ENCODE peak calls at places on chromosome 19, in five cellular contexts. Q is astrocyte, F is fibroblast of lung, E is neuronal stem cell, I is IMR-90. U is an unnamed sample.

GRCh38 chr19:11659612-11660011 is 62.3 kb downstream of the ZNF627 start:
- DNase-seq in I (peak; percentile 12), F (no peak), E (no peak), Q (no peak), U (peak; percentile 36)

GRCh38 chr19:1503925-1504430 is 8.8 kb downstream of the ADAMTSL5 start:
- DNase-seq in I (no peak), F (no peak), E (no peak), Q (no peak), U (no peak)

GRCh38 chr19:51196181-51196580 is 28.7 kb upstream of the CD33 start:
- DNase-seq in I (no peak), F (no peak), E (no peak), Q (no peak), U (no peak)

GRCh38 chr19:7236153-7236552 is 58.1 kb downstream of the INSR start:
- DNase-seq in E (no peak), F (no peak), I (no peak), Q (no peak), U (no peak)

GRCh38 chr19:49421039-49421877 is 2.0 kb downstream of the PTH2 start:
- DNase-seq in E (peak; percentile 88), Q (peak; percentile 18), I (peak; percentile 17), F (peak; percentile 20), U (peak; percentile 80)

GRCh38 chr19:51020988-51021651 is 1.6 kb upstream of the KLK10 start:
- DNase-seq in Q (peak; percentile 27), I (peak; percentile 51), E (peak; percentile 38), F (peak; percentile 56), U (peak; percentile 69)

GRCh38 chr19:49690656-49691242 is at the start of gene CPT1C:
- DNase-seq in I (peak; percentile 79), Q (peak; percentile 60), E (peak; percentile 91), F (peak; percentile 73), U (peak; percentile 91)

GRCh38 chr19:49520705-49521319 is 7.0 kb upstream of the RCN3 start:
- DNase-seq in Q (no peak), I (no peak), E (no peak), F (no peak), U (no peak)

GRCh38 chr19:33426621-33427475 is 53.3 kb downstream of the CEBPG start:
- DNase-seq in E (no peak), Q (no peak), I (no peak), F (no peak), U (no peak)

GRCh38 chr19:46000497-46001246 is 5.4 kb downstream of the CCDC61 start:
- DNase-seq in Q (no peak), E (peak; percentile 40), F (no peak), I (no peak), U (peak; percentile 22)

GRCh38 chr19:56142087-56142787 is 1.1 kb downstream of the ZNF444 start:
- DNase-seq in E (no peak), Q (no peak), I (no peak), F (no peak), U (no peak)

GRCh38 chr19:16799740-16800139 is 29.5 kb upstream of the SIN3B start:
- DNase-seq in Q (no peak), F (no peak), I (no peak), E (no peak), U (no peak)

GRCh38 chr19:10517361-10517759 is at the start of gene S1PR5:
- DNase-seq in I (no peak), Q (no peak), E (no peak), F (no peak), U (peak; percentile 54)

GRCh38 chr19:10566408-10566657 is 523 bp upstream of the KRI1 start:
- DNase-seq in I (no peak), F (no peak), E (no peak), Q (no peak), U (no peak)

GRCh38 chr19:11457115-11457514 is 21.7 kb downstream of the PRKCSH start:
- DNase-seq in E (no peak), Q (no peak), F (no peak), I (no peak), U (no peak)

GRCh38 chr19:5628919-5629481 is 6.1 kb downstream of the SAFB start:
- DNase-seq in E (no peak), Q (no peak), F (no peak), I (no peak), U (no peak)

GRCh38 chr19:13400296-13400695 is 106.0 kb downstream of the CACNA1A start:
- DNase-seq in F (no peak), Q (no peak), E (no peak), I (no peak), U (no peak)

GRCh38 chr19:12777217-12778019 is 2.1 kb upstream of the HOOK2 start:
- DNase-seq in E (no peak), Q (no peak), F (peak; percentile 81), I (peak; percentile 68), U (peak; percentile 87)

GRCh38 chr19:33409035-33409434 is 35.5 kb downstream of the CEBPG start:
- DNase-seq in I (no peak), F (no peak), Q (no peak), E (no peak), U (no peak)

GRCh38 chr19:23046743-23047142 is 43.8 kb upstream of the ZNF728 start:
- DNase-seq in I (no peak), E (no peak), Q (no peak), F (no peak), U (no peak)

GRCh38 chr19:13621413-13621812 is 115.1 kb upstream of the CACNA1A start:
- DNase-seq in I (peak; percentile 96), Q (peak; percentile 93), E (no peak), F (peak; percentile 89), U (peak; percentile 99)

GRCh38 chr19:13764101-13764807 is at the start of gene MRI1:
- DNase-seq in Q (peak; percentile 46), F (peak; percentile 72), I (peak; percentile 60), E (peak; percentile 50), U (peak; percentile 82)

GRCh38 chr19:36417752-36418286 is 625 bp downstream of the ZFP82 start:
- DNase-seq in E (no peak), I (no peak), Q (no peak), F (no peak), U (no peak)

GRCh38 chr19:36421749-36422481 is 3.5 kb upstream of the ZFP82 start:
- DNase-seq in F (no peak), E (no peak), Q (peak; percentile 14), I (no peak), U (peak; percentile 9)

GRCh38 chr19:36420961-36421748 is 2.7 kb upstream of the ZFP82 start:
- DNase-seq in F (peak; percentile 46), Q (peak; percentile 60), I (peak; percentile 27), E (peak; percentile 14), U (peak; percentile 70)

GRCh38 chr19:36423925-36424324 is 5.5 kb upstream of the ZFP82 start:
- DNase-seq in E (no peak), Q (no peak), F (no peak), I (no peak), U (no peak)

GRCh38 chr19:36418287-36419001 is at the start of gene ZFP82:
- DNase-seq in I (peak; percentile 68), Q (peak; percentile 68), F (peak; percentile 81), E (peak; percentile 83), U (peak; percentile 93)
- H3K4me3 ChIP-seq in I (peak within 1 kb of the TSS; percentile 66), Q (peak within 1 kb of the TSS; percentile 64), F (peak within 1 kb of the TSS; percentile 56), E (peak within 1 kb of the TSS; percentile 98), U (peak within 1 kb of the TSS; percentile 78)

DNA sequence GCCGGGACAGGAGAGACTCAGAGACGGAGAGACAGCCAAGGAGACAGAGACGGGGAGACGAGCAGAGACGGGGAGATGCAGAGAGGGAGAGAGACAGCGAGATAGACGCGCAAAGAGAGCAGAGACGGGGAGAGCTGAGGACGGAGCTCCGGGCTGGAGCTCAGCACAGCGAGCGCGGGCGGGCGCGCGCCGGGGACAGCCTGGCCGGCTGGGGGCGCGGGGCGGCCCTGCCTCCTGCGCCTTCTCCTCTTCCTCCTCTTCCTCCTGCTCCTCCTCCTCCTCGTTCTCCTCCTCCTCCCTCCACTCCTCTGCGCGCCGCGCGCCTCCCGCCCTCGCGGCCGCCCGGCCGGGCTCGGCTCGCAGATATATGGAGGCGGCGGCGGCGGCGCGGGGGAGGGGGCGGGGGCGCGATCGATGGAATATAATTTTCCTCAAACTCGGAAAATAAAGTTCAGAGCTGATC is at the start of gene ERFL:
- DNase-seq in Q (no peak), F (no peak), E (no peak), I (no peak), U (peak; percentile 51)
- H3K9ac ChIP-seq in Q (peak within 1 kb of the TSS; percentile 43), F (no peak within 1 kb of the TSS), E (peak within 1 kb of the TSS; percentile 87), I (no peak within 1 kb of the TSS), U (peak within 1 kb of the TSS; percentile 28)

GRCh38 chr19:47240996-47241918 is 10.3 kb upstream of the BBC3 start:
- DNase-seq in I (peak; percentile 79), E (no peak), Q (peak; percentile 57), F (peak; percentile 76), U (peak; percentile 91)

GRCh38 chr19:47240561-47240960 is 9.6 kb upstream of the BBC3 start:
- DNase-seq in E (no peak), I (no peak), Q (no peak), F (no peak), U (no peak)

GRCh38 chr19:47241919-47242644 is 11.1 kb upstream of the BBC3 start:
- DNase-seq in I (no peak), Q (peak; percentile 15), E (no peak), F (peak; percentile 12), U (no peak)

GRCh38 chr19:47239610-47240296 is 8.8 kb upstream of the BBC3 start:
- DNase-seq in I (peak; percentile 47), Q (peak; percentile 47), F (peak; percentile 37), E (no peak), U (peak; percentile 60)

DNA sequence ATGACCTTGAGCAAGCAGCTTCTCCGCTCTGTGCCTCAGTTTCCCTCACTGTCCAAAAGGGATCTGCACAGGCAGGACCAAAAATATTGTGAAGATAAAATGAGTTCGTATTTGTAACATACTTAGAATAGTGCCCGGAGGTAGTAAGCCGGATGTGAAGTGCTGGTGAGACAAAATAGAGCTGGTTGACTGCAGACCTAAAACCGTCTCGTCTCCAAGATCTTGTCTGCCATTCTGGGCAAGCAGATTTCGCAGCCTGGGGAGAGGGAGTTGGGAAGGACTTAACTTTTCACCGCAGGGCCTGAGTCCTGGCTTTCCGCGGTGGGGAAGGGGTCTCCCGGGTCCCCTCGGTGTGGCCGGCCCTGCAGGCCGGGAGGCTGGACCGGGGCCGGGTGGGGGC is 8.2 kb upstream of the BBC3 start:
- DNase-seq in I (no peak), F (no peak), Q (no peak), E (no peak), U (peak; percentile 29)
- H3K4me3 ChIP-seq in I (peak overlapping the region; percentile 37), F (no peak overlapping the region), Q (no peak overlapping the region), E (peak overlapping the region; percentile 49), U (peak overlapping the region; percentile 51)

GRCh38 chr19:343451-343931 is 1.1 kb downstream of the MIER2 start:
- DNase-seq in I (no peak), F (no peak), Q (no peak), E (no peak), U (peak; percentile 45)

GRCh38 chr19:340620-341385 is 3.8 kb downstream of the MIER2 start:
- DNase-seq in Q (no peak), F (no peak), I (no peak), E (no peak), U (no peak)

GRCh38 chr19:342801-343421 is 1.7 kb downstream of the MIER2 start:
- DNase-seq in F (peak; percentile 69), E (no peak), I (peak; percentile 93), Q (peak; percentile 95), U (peak; percentile 94)

GRCh38 chr19:341386-342127 is 3.0 kb downstream of the MIER2 start:
- DNase-seq in I (no peak), F (no peak), Q (no peak), E (no peak), U (no peak)

DNA sequence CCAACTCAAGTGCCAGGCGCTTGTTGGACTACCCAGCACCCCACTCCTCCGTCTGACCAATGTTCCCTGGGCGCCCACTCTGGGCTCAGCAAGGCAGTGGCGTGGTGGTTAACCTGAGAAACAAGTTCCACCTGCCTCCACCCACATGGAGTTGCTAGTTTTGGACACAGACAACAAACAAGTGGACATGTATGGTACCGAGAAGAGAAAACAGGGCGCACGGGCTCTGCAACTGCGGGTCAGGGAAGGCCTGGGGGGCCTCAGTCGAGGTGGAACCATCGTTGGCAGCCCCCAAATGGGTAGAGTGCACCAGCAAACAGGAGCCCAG is 2.5 kb downstream of the MIER2 start:
- DNase-seq in E (no peak), F (no peak), I (no peak), Q (no peak), U (no peak)
- H3K9ac ChIP-seq in E (peak overlapping the region; percentile 7), F (no peak overlapping the region), I (no peak overlapping the region), Q (peak overlapping the region; percentile 87), U (peak overlapping the region; percentile 84)